ENCODE peak calls at places on chromosomes 3 and 15, in ten cellular contexts. D is Peyer's patch, C is ascending aorta, U is A549, E is pancreas, L is brain microvascular endothelial cell, N is uterus, J is esophagus squamous epithelium, H is hepatocyte, A is psoas muscle. F is an unnamed sample.

GRCh38 chr15:70258369-70259029 is 160.8 kb upstream of the TLE3 start:
- DNase-seq in D (peak; percentile 87), C (no peak), U (no peak), E (peak; percentile 48), L (no peak), N (no peak), J (no peak), H (no peak), A (no peak), F (no peak)

GRCh38 chr15:52714968-52715367 is 35.8 kb upstream of the ATOSA start:
- DNase-seq in D (no peak), C (no peak), U (no peak), E (no peak), L (no peak), N (no peak), J (no peak), H (no peak), A (no peak), F (no peak)

GRCh38 chr3:120855665-120856437 is 52.2 kb upstream of the STXBP5L start:
- DNase-seq in D (no peak), C (peak; percentile 77), U (no peak), E (no peak), L (peak; percentile 2), N (peak; percentile 78), J (no peak), H (peak; percentile 5), A (peak; percentile 15), F (no peak)

GRCh38 chr3:123640311-123641083 is 55.6 kb upstream of the HACD2 start:
- DNase-seq in D (peak; percentile 39), C (no peak), U (no peak), E (no peak), L (no peak), N (no peak), J (no peak), H (no peak), A (no peak), F (no peak)

GRCh38 chr15:75850708-75851107 is 7.5 kb downstream of the UBE2Q2 start:
- DNase-seq in D (no peak), C (no peak), U (no peak), E (no peak), L (no peak), N (no peak), J (no peak), H (no peak), A (no peak), F (no peak)

GRCh38 chr3:153621988-153622387 is 460.0 kb downstream of the RAP2B start:
- DNase-seq in D (no peak), C (no peak), U (no peak), E (no peak), L (no peak), N (no peak), J (no peak), H (no peak), A (no peak), F (no peak)

GRCh38 chr3:107990433-107990832 is 100.4 kb downstream of the CD47 start:
- DNase-seq in D (no peak), C (no peak), U (no peak), E (no peak), L (no peak), N (no peak), J (no peak), H (no peak), A (no peak), F (no peak)

GRCh38 chr3:125214738-125215137 is 2.2 kb upstream of the SLC12A8 start:
- DNase-seq in D (no peak), C (no peak), U (no peak), E (no peak), L (no peak), N (no peak), J (no peak), H (no peak), A (no peak), F (no peak)

GRCh38 chr15:49847937-49848823 is 227.3 kb downstream of the DTWD1 start:
- DNase-seq in D (no peak), C (no peak), U (peak; percentile 43), E (no peak), L (peak; percentile 91), N (no peak), J (no peak), H (no peak), A (no peak), F (no peak)

GRCh38 chr3:171704002-171704401 is 106.3 kb downstream of the PLD1 start:
- DNase-seq in D (peak; percentile 58), C (no peak), U (peak; percentile 6), E (no peak), L (peak; percentile 37), N (no peak), J (no peak), H (no peak), A (no peak), F (no peak)

GRCh38 chr3:52848617-52849016 is 13.8 kb upstream of the MUSTN1 start:
- DNase-seq in D (no peak), C (no peak), U (no peak), E (no peak), L (peak; percentile 73), N (no peak), J (no peak), H (no peak), A (peak; percentile 50), F (no peak)

GRCh38 chr15:19987389-19988048 is 554.1 kb downstream of the GOLGA6L6 start:
- DNase-seq in D (no peak), C (no peak), U (no peak), E (no peak), L (no peak), N (no peak), J (no peak), H (no peak), A (no peak), F (no peak)
- TF ChIP-seq CTCF in D (no peak), C (no peak), U (no peak), E (no peak), L (no peak), N (no peak), J (no peak), H (no peak), A (no peak), F (no peak)

GRCh38 chr3:194446754-194447153 is 40.0 kb downstream of the ATP13A3 start:
- DNase-seq in D (no peak), C (no peak), U (no peak), E (no peak), L (no peak), N (no peak), J (no peak), H (no peak), A (no peak), F (no peak)
- H3K4me3 ChIP-seq in D (no peak overlapping the region), C (no peak overlapping the region), U (no peak overlapping the region), E (no peak overlapping the region), L (no peak overlapping the region), N (no peak overlapping the region), J (no peak overlapping the region), H (no peak overlapping the region), A (no peak overlapping the region), F (no peak overlapping the region)

GRCh38 chr3:119330858-119331257 is 36.7 kb downstream of the ARHGAP31 start:
- DNase-seq in D (no peak), C (no peak), U (no peak), E (no peak), L (no peak), N (no peak), J (no peak), H (no peak), A (no peak), F (no peak)

GRCh38 chr3:119331661-119332060 is 37.5 kb downstream of the ARHGAP31 start:
- DNase-seq in D (no peak), C (no peak), U (no peak), E (no peak), L (no peak), N (no peak), J (no peak), H (peak; percentile 43), A (no peak), F (no peak)

GRCh38 chr3:119330181-119330580 is 36.0 kb downstream of the ARHGAP31 start:
- DNase-seq in D (no peak), C (no peak), U (no peak), E (no peak), L (no peak), N (no peak), J (no peak), H (no peak), A (no peak), F (no peak)

GRCh38 chr3:119326976-119327375 is 32.8 kb downstream of the ARHGAP31 start:
- DNase-seq in D (no peak), C (no peak), U (no peak), E (no peak), L (no peak), N (no peak), J (no peak), H (no peak), A (no peak), F (no peak)

GRCh38 chr3:119329551-119329950 is 35.4 kb downstream of the ARHGAP31 start:
- DNase-seq in D (no peak), C (no peak), U (no peak), E (no peak), L (no peak), N (no peak), J (no peak), H (no peak), A (no peak), F (no peak)
- H3K27ac ChIP-seq in D (no peak overlapping the region), C (no peak overlapping the region), U (no peak overlapping the region), E (no peak overlapping the region), L (no peak overlapping the region), N (no peak overlapping the region), J (no peak overlapping the region), H (peak overlapping the region; percentile 60), A (no peak overlapping the region), F (no peak overlapping the region)

GRCh38 chr3:169529013-169529412 is 134.5 kb downstream of the MECOM start:
- DNase-seq in D (no peak), C (no peak), U (no peak), E (no peak), L (no peak), N (no peak), J (no peak), H (no peak), A (no peak), F (no peak)

GRCh38 chr3:169528289-169528688 is 135.2 kb downstream of the MECOM start:
- DNase-seq in D (no peak), C (no peak), U (no peak), E (no peak), L (no peak), N (no peak), J (no peak), H (no peak), A (no peak), F (no peak)

GRCh38 chr3:169526246-169526645 is 137.3 kb downstream of the MECOM start:
- DNase-seq in D (no peak), C (no peak), U (no peak), E (no peak), L (no peak), N (no peak), J (no peak), H (no peak), A (no peak), F (no peak)

GRCh38 chr3:169524131-169524530 is 139.4 kb downstream of the MECOM start:
- DNase-seq in D (no peak), C (no peak), U (no peak), E (no peak), L (no peak), N (no peak), J (no peak), H (no peak), A (no peak), F (no peak)

DNA sequence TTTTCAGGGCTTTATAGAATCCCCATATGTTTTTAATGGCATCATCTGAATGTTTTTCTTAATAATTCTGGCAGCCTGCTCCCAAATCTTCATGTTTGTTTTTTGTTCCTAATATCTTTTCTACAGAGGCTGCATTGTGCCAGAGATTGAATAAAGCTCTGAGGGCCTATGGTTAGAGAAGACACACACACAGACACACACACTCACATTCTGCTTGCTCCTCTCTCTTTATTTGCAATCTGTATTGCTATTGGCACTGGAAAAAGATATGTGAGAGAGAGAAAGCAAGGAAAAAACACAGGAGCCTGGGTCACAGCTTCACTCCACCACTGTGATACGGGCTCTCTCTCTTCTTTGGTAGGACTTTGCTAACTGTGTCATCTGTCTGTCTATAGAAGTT is 136.0 kb downstream of the MECOM start:
- DNase-seq in D (no peak), C (no peak), U (no peak), E (no peak), L (no peak), N (no peak), J (no peak), H (no peak), A (no peak), F (no peak)
- TF ChIP-seq CTCF in D (no peak), C (no peak), U (no peak), E (no peak), L (no peak), N (no peak), J (no peak), H (no peak), A (no peak), F (no peak)